ENCODE peak calls at places on chromosomes 2 and 18, in five cellular contexts. M is K562, Q is transverse colon, N is suprapubic skin, C is IMR-90. E is an unnamed sample. For H3K4me1, the result is how much of the 10 kb centered on the place peaks cover.

GRCh38 chr2:194455358-194455757 is 1201.7 kb upstream of the SLC39A10 start:
- DNase-seq in N (no peak), C (no peak), M (no peak), Q (no peak), E (no peak)

GRCh38 chr2:62426005-62426912 is 79.7 kb downstream of the TMEM17 start:
- DNase-seq in Q (no peak), N (peak), M (no peak), C (no peak), E (no peak)

GRCh38 chr2:17752892-17753802 is 463 bp downstream of the SMC6 start:
- DNase-seq in M (peak), C (peak), Q (peak), N (peak), E (peak)

GRCh38 chr2:3246406-3246805 is 131.2 kb downstream of the EIPR1 start:
- DNase-seq in N (no peak), M (no peak), Q (no peak), C (no peak), E (no peak)

GRCh38 chr2:239482801-239483712 is 82.2 kb upstream of the HDAC4 start:
- DNase-seq in Q (no peak), N (no peak), M (no peak), C (no peak), E (no peak)

GRCh38 chr2:237279012-237279768 is 134.8 kb downstream of the COL6A3 start:
- DNase-seq in Q (no peak), M (no peak), N (no peak), C (peak), E (no peak)

GRCh38 chr2:160376576-160376975 is 117.0 kb downstream of the RBMS1 start:
- DNase-seq in M (no peak), N (no peak), Q (no peak), C (peak), E (no peak)

GRCh38 chr2:31694444-31694843 is 113.7 kb upstream of the SRD5A2 start:
- DNase-seq in N (no peak), C (peak), M (peak), Q (no peak), E (no peak)

GRCh38 chr2:108987111-108987510 is 1.9 kb downstream of the EDAR start:
- DNase-seq in Q (no peak), M (peak), N (no peak), C (no peak), E (no peak)

GRCh38 chr2:48851161-48851560 is 95.6 kb upstream of the LHCGR start:
- DNase-seq in Q (no peak), N (no peak), C (peak), M (no peak), E (no peak)

GRCh38 chr2:5839563-5839962 is 147.4 kb downstream of the SOX11 start:
- DNase-seq in N (no peak), C (no peak), M (no peak), Q (no peak), E (no peak)

GRCh38 chr2:18432999-18433398 is 127.5 kb downstream of the RDH14 start:
- DNase-seq in Q (no peak), N (no peak), C (no peak), M (no peak), E (no peak)

GRCh38 chr2:35986871-35987270 is 368.7 kb upstream of the CRIM1 start:
- DNase-seq in Q (no peak), C (no peak), N (no peak), M (no peak), E (no peak)

GRCh38 chr18:47780011-47780725 is 150.3 kb downstream of the SMAD2 start:
- DNase-seq in C (no peak), N (no peak), M (no peak), Q (no peak), E (no peak)

GRCh38 chr2:39719317-39719716 is 53.6 kb downstream of the TMEM178A start:
- DNase-seq in Q (no peak), M (no peak), N (no peak), C (no peak), E (no peak)

GRCh38 chr2:217529271-217529670 is 473.5 kb downstream of the TNS1 start:
- DNase-seq in Q (no peak), C (no peak), N (no peak), M (no peak), E (no peak)

GRCh38 chr2:174779361-174779928 is 15.2 kb upstream of the CHRNA1 start:
- DNase-seq in M (no peak), Q (no peak), C (peak), N (no peak), E (no peak)

GRCh38 chr2:188853307-188853706 is 120.9 kb upstream of the COL3A1 start:
- DNase-seq in C (peak), N (no peak), M (no peak), Q (no peak), E (no peak)

GRCh38 chr2:117972466-117973123 is 41.3 kb downstream of the CCDC93 start:
- DNase-seq in C (peak), N (no peak), M (no peak), Q (no peak), E (no peak)

GRCh38 chr2:189222440-189222839 is 42.9 kb upstream of the COL5A2 start:
- DNase-seq in M (no peak), N (no peak), Q (peak), C (no peak), E (no peak)

GRCh38 chr2:238467772-238468171 is 41.0 kb downstream of the ASB1 start:
- DNase-seq in N (no peak), M (no peak), C (peak), Q (no peak), E (no peak)

GRCh38 chr2:100791294-100791935 is 28.5 kb upstream of the NPAS2 start:
- DNase-seq in Q (no peak), N (no peak), C (no peak), M (no peak), E (peak)

GRCh38 chr18:35692866-35693265 is 111.3 kb downstream of the GALNT1 start:
- DNase-seq in Q (no peak), M (no peak), C (no peak), N (no peak), E (no peak)

GRCh38 chr2:95076705-95077520 is 44.7 kb downstream of the MRPS5 start:
- DNase-seq in N (peak), C (peak), M (peak), Q (peak), E (peak)

GRCh38 chr2:38572167-38572566 is 30.6 kb downstream of the HNRNPLL start:
- DNase-seq in C (peak), N (no peak), M (no peak), Q (no peak), E (no peak)

GRCh38 chr2:83368461-83368860 is 1090.6 kb downstream of the SUCLG1 start:
- DNase-seq in N (no peak), M (no peak), Q (no peak), C (no peak), E (no peak)

GRCh38 chr2:83369601-83370418 is 1089.3 kb downstream of the SUCLG1 start:
- DNase-seq in N (no peak), Q (no peak), C (no peak), M (no peak), E (peak)

GRCh38 chr2:83364264-83364663 is 1094.8 kb downstream of the SUCLG1 start:
- DNase-seq in N (no peak), Q (no peak), C (no peak), M (no peak), E (no peak)

GRCh38 chr2:83368916-83369315 is 1090.2 kb downstream of the SUCLG1 start:
- DNase-seq in Q (no peak), N (no peak), M (no peak), C (no peak), E (no peak)

DNA sequence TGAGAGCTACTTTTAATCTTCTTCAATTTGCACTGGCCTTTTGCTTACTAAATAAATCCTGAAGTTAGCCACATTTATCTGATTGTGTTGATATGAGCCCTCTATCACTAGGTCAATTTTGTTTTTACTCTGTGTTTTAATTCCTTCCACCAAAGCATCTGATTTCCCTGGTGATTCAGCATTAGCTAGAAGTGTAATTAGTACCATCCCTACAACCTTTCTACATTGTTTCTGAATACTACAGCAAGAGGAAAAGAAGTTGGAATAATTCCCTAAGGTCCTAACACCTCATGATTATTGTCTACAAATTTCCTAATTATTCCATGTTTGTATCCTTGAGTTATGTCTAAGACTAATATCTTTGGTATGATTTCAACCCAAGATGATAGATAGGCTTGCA is 1093.6 kb downstream of the SUCLG1 start:
- DNase-seq in N (no peak), C (no peak), M (no peak), Q (no peak), E (no peak)
- TF ChIP-seq CTCF in N (no peak), C (no peak), M (no peak), Q (no peak), E (no peak)

DNA sequence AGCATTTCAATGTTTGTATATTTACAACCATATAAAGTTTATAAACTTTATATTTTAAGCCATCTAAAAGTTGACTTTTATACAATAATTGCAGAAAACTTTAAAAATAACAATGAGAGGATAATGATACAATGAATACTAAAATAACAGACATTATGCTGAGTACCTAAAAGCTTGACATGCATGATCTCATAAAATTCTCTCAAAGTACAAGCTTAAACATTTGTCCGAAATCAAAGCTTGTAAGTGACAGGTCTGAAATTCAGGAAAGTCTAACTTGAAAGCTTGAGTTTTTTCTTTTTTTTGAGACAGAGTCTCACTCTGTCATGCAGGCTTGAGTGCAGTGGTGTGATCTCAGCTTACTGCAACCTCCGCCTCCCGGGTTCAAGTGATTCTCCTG is 84.1 kb upstream of the FRZB start:
- DNase-seq in Q (no peak), M (no peak), C (no peak), N (no peak), E (no peak)
- H3K4me1 ChIP-seq in Q (under half), M (under half), C (under half), N (under half), E (under half)

DNA sequence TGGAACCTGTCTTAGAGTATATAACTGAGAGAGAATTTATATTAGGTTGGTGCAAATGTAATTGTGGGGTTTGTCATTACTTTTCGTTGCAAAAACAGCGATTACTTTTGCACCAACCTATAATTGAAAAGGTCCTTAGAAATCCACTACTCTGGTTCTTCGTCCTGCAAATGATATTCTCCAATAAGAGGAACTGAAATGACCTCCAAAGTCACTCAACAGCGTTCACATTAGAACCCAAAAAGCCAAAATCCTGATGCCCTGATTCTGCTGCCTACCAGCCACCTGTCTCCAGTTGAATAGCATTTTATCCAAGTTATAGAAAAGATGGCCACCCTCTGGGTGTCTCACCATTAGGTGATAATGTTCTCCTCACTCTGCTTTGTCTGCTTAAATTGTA is 230.6 kb downstream of the SETBP1 start:
- DNase-seq in N (no peak), C (no peak), Q (no peak), M (no peak), E (no peak)
- TF ChIP-seq POLR2A in N (no peak), C (no peak), Q (no peak), M (no peak), E (no peak)

GRCh38 chr2:26740890-26741302 is 23.2 kb upstream of the SLC35F6 start:
- DNase-seq in N (no peak), M (peak), C (peak), Q (no peak), E (no peak)

GRCh38 chr2:26742053-26742770 is 21.9 kb upstream of the SLC35F6 start:
- DNase-seq in C (no peak), Q (no peak), N (no peak), M (no peak), E (no peak)

GRCh38 chr2:26740346-26740745 is 23.7 kb upstream of the SLC35F6 start:
- DNase-seq in C (no peak), M (no peak), N (no peak), Q (no peak), E (no peak)

GRCh38 chr2:26744953-26745352 is 19.1 kb upstream of the SLC35F6 start:
- DNase-seq in M (no peak), N (no peak), Q (no peak), C (no peak), E (no peak)

GRCh38 chr2:26745609-26746327 is 18.3 kb upstream of the SLC35F6 start:
- DNase-seq in M (peak), C (peak), N (peak), Q (peak), E (peak)
- TF ChIP-seq CTCF in M (peak), C (peak), N (peak), Q (peak), E (peak)